ENCODE peak calls at places on chromosome 12, in four cellular contexts. One of them, this sample, is unnamed.

GRCh38 chr12:75591628-75592027 is 80.2 kb upstream of the KRR1 start:
- DNase-seq in effector CD4-positive, alpha-beta T cell: no peak
- DNase-seq in stimulated activated CD4-positive, alpha-beta T cell treated with anti-CD3 and anti-CD28 coated beads, TNF-alpha, amount 100 ng/mL, for 4 hours: no peak
- DNase-seq in cardiac muscle cell: no peak
- DNase-seq in this sample: no peak

GRCh38 chr12:71969330-71969729 is 30.7 kb downstream of the TPH2 start:
- DNase-seq in effector CD4-positive, alpha-beta T cell: no peak
- DNase-seq in stimulated activated CD4-positive, alpha-beta T cell treated with anti-CD3 and anti-CD28 coated beads, TNF-alpha, amount 100 ng/mL, for 4 hours: no peak
- DNase-seq in cardiac muscle cell: no peak
- DNase-seq in this sample: no peak

GRCh38 chr12:68890701-68891113 is 42.3 kb downstream of the CPM start:
- DNase-seq in effector CD4-positive, alpha-beta T cell: no peak
- DNase-seq in stimulated activated CD4-positive, alpha-beta T cell treated with anti-CD3 and anti-CD28 coated beads, TNF-alpha, amount 100 ng/mL, for 4 hours: no peak
- DNase-seq in cardiac muscle cell: no peak
- DNase-seq in this sample: no peak

GRCh38 chr12:95977764-95978305 is 18.3 kb downstream of the HAL start:
- DNase-seq in effector CD4-positive, alpha-beta T cell: no peak
- DNase-seq in stimulated activated CD4-positive, alpha-beta T cell treated with anti-CD3 and anti-CD28 coated beads, TNF-alpha, amount 100 ng/mL, for 4 hours: no peak
- DNase-seq in cardiac muscle cell: no peak
- DNase-seq in this sample: no peak

GRCh38 chr12:121318121-121318520 is 21.6 kb upstream of the CAMKK2 start:
- DNase-seq in effector CD4-positive, alpha-beta T cell: no peak
- DNase-seq in stimulated activated CD4-positive, alpha-beta T cell treated with anti-CD3 and anti-CD28 coated beads, TNF-alpha, amount 100 ng/mL, for 4 hours: no peak
- DNase-seq in cardiac muscle cell: no peak
- DNase-seq in this sample: no peak

GRCh38 chr12:66678640-66679268 is at the start of gene GRIP1:
- DNase-seq in effector CD4-positive, alpha-beta T cell: no peak
- DNase-seq in stimulated activated CD4-positive, alpha-beta T cell treated with anti-CD3 and anti-CD28 coated beads, TNF-alpha, amount 100 ng/mL, for 4 hours: no peak
- DNase-seq in cardiac muscle cell: no peak
- DNase-seq in this sample: peak

GRCh38 chr12:110351119-110351518 is 52.4 kb downstream of the ANAPC7 start:
- DNase-seq in effector CD4-positive, alpha-beta T cell: no peak
- DNase-seq in stimulated activated CD4-positive, alpha-beta T cell treated with anti-CD3 and anti-CD28 coated beads, TNF-alpha, amount 100 ng/mL, for 4 hours: no peak
- DNase-seq in cardiac muscle cell: no peak
- DNase-seq in this sample: no peak

GRCh38 chr12:12017135-12017581 is 53.6 kb upstream of the BCL2L14 start:
- DNase-seq in effector CD4-positive, alpha-beta T cell: no peak
- DNase-seq in stimulated activated CD4-positive, alpha-beta T cell treated with anti-CD3 and anti-CD28 coated beads, TNF-alpha, amount 100 ng/mL, for 4 hours: no peak
- DNase-seq in cardiac muscle cell: peak
- DNase-seq in this sample: no peak

GRCh38 chr12:30564394-30564793 is 131.3 kb downstream of the IPO8 start:
- DNase-seq in effector CD4-positive, alpha-beta T cell: no peak
- DNase-seq in stimulated activated CD4-positive, alpha-beta T cell treated with anti-CD3 and anti-CD28 coated beads, TNF-alpha, amount 100 ng/mL, for 4 hours: no peak
- DNase-seq in cardiac muscle cell: no peak
- DNase-seq in this sample: no peak

GRCh38 chr12:14308516-14308915 is 57.0 kb upstream of the ATF7IP start:
- DNase-seq in effector CD4-positive, alpha-beta T cell: no peak
- DNase-seq in stimulated activated CD4-positive, alpha-beta T cell treated with anti-CD3 and anti-CD28 coated beads, TNF-alpha, amount 100 ng/mL, for 4 hours: no peak
- DNase-seq in cardiac muscle cell: no peak
- DNase-seq in this sample: no peak

GRCh38 chr12:117380083-117380482 is 18.7 kb upstream of the NOS1 start:
- DNase-seq in effector CD4-positive, alpha-beta T cell: no peak
- DNase-seq in stimulated activated CD4-positive, alpha-beta T cell treated with anti-CD3 and anti-CD28 coated beads, TNF-alpha, amount 100 ng/mL, for 4 hours: no peak
- DNase-seq in cardiac muscle cell: no peak
- DNase-seq in this sample: no peak

GRCh38 chr12:65123435-65124063 is 2.4 kb upstream of the WIF1 start:
- DNase-seq in effector CD4-positive, alpha-beta T cell: no peak
- DNase-seq in stimulated activated CD4-positive, alpha-beta T cell treated with anti-CD3 and anti-CD28 coated beads, TNF-alpha, amount 100 ng/mL, for 4 hours: no peak
- DNase-seq in cardiac muscle cell: peak
- DNase-seq in this sample: no peak

GRCh38 chr12:41531147-41531829 is 343.2 kb downstream of the PDZRN4 start:
- DNase-seq in effector CD4-positive, alpha-beta T cell: no peak
- DNase-seq in stimulated activated CD4-positive, alpha-beta T cell treated with anti-CD3 and anti-CD28 coated beads, TNF-alpha, amount 100 ng/mL, for 4 hours: no peak
- DNase-seq in cardiac muscle cell: no peak
- DNase-seq in this sample: no peak

GRCh38 chr12:131137009-131137835 is 183.5 kb downstream of the ADGRD1 start:
- DNase-seq in effector CD4-positive, alpha-beta T cell: no peak
- DNase-seq in stimulated activated CD4-positive, alpha-beta T cell treated with anti-CD3 and anti-CD28 coated beads, TNF-alpha, amount 100 ng/mL, for 4 hours: no peak
- DNase-seq in cardiac muscle cell: no peak
- DNase-seq in this sample: no peak

GRCh38 chr12:6667559-6668210 is 4.8 kb upstream of the ING4 start:
- DNase-seq in effector CD4-positive, alpha-beta T cell: no peak
- DNase-seq in stimulated activated CD4-positive, alpha-beta T cell treated with anti-CD3 and anti-CD28 coated beads, TNF-alpha, amount 100 ng/mL, for 4 hours: no peak
- DNase-seq in cardiac muscle cell: no peak
- DNase-seq in this sample: no peak

GRCh38 chr12:8847435-8847834 is 25.0 kb downstream of the A2ML1 start:
- DNase-seq in effector CD4-positive, alpha-beta T cell: no peak
- DNase-seq in stimulated activated CD4-positive, alpha-beta T cell treated with anti-CD3 and anti-CD28 coated beads, TNF-alpha, amount 100 ng/mL, for 4 hours: no peak
- DNase-seq in cardiac muscle cell: no peak
- DNase-seq in this sample: no peak

GRCh38 chr12:47207829-47208248 is 128.1 kb upstream of the AMIGO2 start:
- DNase-seq in effector CD4-positive, alpha-beta T cell: no peak
- DNase-seq in stimulated activated CD4-positive, alpha-beta T cell treated with anti-CD3 and anti-CD28 coated beads, TNF-alpha, amount 100 ng/mL, for 4 hours: no peak
- DNase-seq in cardiac muscle cell: no peak
- DNase-seq in this sample: no peak

GRCh38 chr12:54383041-54383609 is 1.4 kb downstream of the ZNF385A start:
- DNase-seq in effector CD4-positive, alpha-beta T cell: no peak
- DNase-seq in stimulated activated CD4-positive, alpha-beta T cell treated with anti-CD3 and anti-CD28 coated beads, TNF-alpha, amount 100 ng/mL, for 4 hours: no peak
- DNase-seq in cardiac muscle cell: no peak
- DNase-seq in this sample: no peak

GRCh38 chr12:1630827-1631591 is 2.0 kb downstream of the WNT5B start:
- DNase-seq in effector CD4-positive, alpha-beta T cell: no peak
- DNase-seq in stimulated activated CD4-positive, alpha-beta T cell treated with anti-CD3 and anti-CD28 coated beads, TNF-alpha, amount 100 ng/mL, for 4 hours: no peak
- DNase-seq in cardiac muscle cell: peak
- DNase-seq in this sample: no peak

GRCh38 chr12:131896811-131897270 is 2.4 kb downstream of the ULK1 start:
- DNase-seq in effector CD4-positive, alpha-beta T cell: no peak
- DNase-seq in stimulated activated CD4-positive, alpha-beta T cell treated with anti-CD3 and anti-CD28 coated beads, TNF-alpha, amount 100 ng/mL, for 4 hours: no peak
- DNase-seq in cardiac muscle cell: no peak
- DNase-seq in this sample: no peak

This sample was measured in neuronal stem cell.